ENCODE peak calls at places on chromosomes 5 and 9, in six cellular contexts. Q is Calu3; J is cardiac fibroblast; E is activated T-cell treated with anti-CD3 and anti-CD28 coated beads, Interleukin-2, amount 50 U/mL, for 24 hours; T is head of caudate nucleus; C is AG20443. N is an unnamed sample.

GRCh38 chr9:94056442-94056974 is 27.8 kb upstream of the PTPDC1 start:
- DNase-seq in Q (no peak), T (no peak), C (peak), E (no peak), J (peak), N (peak)

GRCh38 chr9:104557179-104557634 is 11.8 kb upstream of the OR13C8 start:
- DNase-seq in C (no peak), J (no peak), E (no peak), T (no peak), Q (no peak), N (no peak)

GRCh38 chr9:115615821-115616665 is 498.1 kb upstream of the TNC start:
- DNase-seq in T (no peak), C (peak), E (no peak), J (peak), Q (peak), N (peak)

GRCh38 chr5:148352696-148353095 is 17.3 kb downstream of the SPINK9 start:
- DNase-seq in T (no peak), Q (no peak), C (no peak), J (no peak), E (no peak), N (no peak)

GRCh38 chr5:150149618-150150017 is 6.0 kb downstream of the PDGFRB start:
- DNase-seq in E (no peak), C (no peak), Q (no peak), J (no peak), T (no peak), N (no peak)

GRCh38 chr9:86034863-86035734 is 64.3 kb downstream of the GOLM1 start:
- DNase-seq in Q (peak), J (peak), T (no peak), C (peak), E (no peak), N (peak)

GRCh38 chr5:154520861-154521453 is 42.9 kb upstream of the HAND1 start:
- DNase-seq in C (peak), E (no peak), T (peak), Q (peak), J (no peak), N (no peak)

GRCh38 chr5:73464016-73464745 is 15.6 kb upstream of the FOXD1 start:
- DNase-seq in C (peak), J (peak), E (no peak), Q (no peak), T (no peak), N (no peak)

GRCh38 chr5:170517411-170517810 is 13.6 kb downstream of the KCNIP1 start:
- DNase-seq in E (no peak), Q (no peak), J (no peak), T (no peak), C (no peak), N (no peak)

GRCh38 chr5:64339776-64340175 is 166.0 kb upstream of the RGS7BP start:
- DNase-seq in T (no peak), C (no peak), E (no peak), J (no peak), Q (no peak), N (peak)

N was measured in EL.